ENCODE peak calls at places on chromosomes 13 and 19, in five cellular contexts. Q is spleen, Y is Peyer's patch, M is mesendoderm, D is adrenal gland. X is an unnamed sample. For H3K27me3, the result is how much of the 10 kb centered on the place peaks cover.

GRCh38 chr19:7533281-7533819 is 2.2 kb upstream of the PNPLA6 start:
- DNase-seq in Q (peak), Y (peak), M (peak), D (peak), X (no peak)

GRCh38 chr19:28242317-28242927 is 970.5 kb downstream of the UQCRFS1 start:
- DNase-seq in Q (no peak), Y (no peak), M (peak), D (peak), X (no peak)

GRCh38 chr13:110445722-110446569 is 115.6 kb downstream of the RAB20 start:
- DNase-seq in Q (peak), Y (no peak), M (no peak), D (no peak), X (no peak)

GRCh38 chr13:51912091-51912490 is 50.3 kb downstream of the CCDC70 start:
- DNase-seq in Q (no peak), Y (no peak), M (no peak), D (no peak), X (no peak)

GRCh38 chr13:31824705-31825512 is 85.6 kb downstream of the RXFP2 start:
- DNase-seq in Q (no peak), Y (no peak), M (peak), D (no peak), X (no peak)

GRCh38 chr19:35742121-35742724 is at the start of gene IGFLR1:
- DNase-seq in Q (peak), Y (no peak), M (no peak), D (no peak), X (peak)

GRCh38 chr13:103004790-103005307 is 61.4 kb downstream of the SLC10A2 start:
- DNase-seq in Q (no peak), Y (peak), M (no peak), D (no peak), X (no peak)

GRCh38 chr13:94079876-94080275 is 399.6 kb downstream of the DCT start:
- DNase-seq in Q (no peak), Y (no peak), M (no peak), D (no peak), X (no peak)

GRCh38 chr13:39306639-39307589 is 268.7 kb downstream of the NHLRC3 start:
- DNase-seq in Q (no peak), Y (no peak), M (no peak), D (no peak), X (no peak)

GRCh38 chr13:71590654-71591148 is 276.3 kb downstream of the DACH1 start:
- DNase-seq in Q (no peak), Y (no peak), M (peak), D (no peak), X (no peak)

GRCh38 chr19:15123900-15124299 is 16.7 kb downstream of the SYDE1 start:
- DNase-seq in Q (no peak), Y (peak), M (no peak), D (peak), X (no peak)

GRCh38 chr13:83666126-83666525 is 216.1 kb downstream of the SLITRK1 start:
- DNase-seq in Q (no peak), Y (no peak), M (no peak), D (no peak), X (no peak)

GRCh38 chr13:75445717-75446529 is 36.0 kb downstream of the TBC1D4 start:
- DNase-seq in Q (no peak), Y (no peak), M (no peak), D (no peak), X (no peak)

GRCh38 chr13:91719033-91719432 is 320.6 kb downstream of the GPC5 start:
- DNase-seq in Q (no peak), Y (no peak), M (peak), D (peak), X (no peak)

GRCh38 chr19:15551183-15552004 is 43.1 kb downstream of the CYP4F22 start:
- DNase-seq in Q (peak), Y (peak), M (peak), D (peak), X (peak)

GRCh38 chr13:80262051-80262695 is 78.8 kb downstream of the SPRY2 start:
- DNase-seq in Q (no peak), Y (no peak), M (peak), D (no peak), X (no peak)

GRCh38 chr19:30664358-30665058 is 292.3 kb downstream of the ZNF536 start:
- DNase-seq in Q (peak), Y (peak), M (peak), D (peak), X (no peak)

GRCh38 chr19:40609561-40610395 is 8.6 kb downstream of the LTBP4 start:
- DNase-seq in Q (peak), Y (peak), M (peak), D (peak), X (peak)

GRCh38 chr13:31675521-31675953 is 63.8 kb upstream of the RXFP2 start:
- DNase-seq in Q (no peak), Y (no peak), M (no peak), D (no peak), X (no peak)

GRCh38 chr13:91185294-91185863 is 162.1 kb upstream of the MIR17HG start:
- DNase-seq in Q (no peak), Y (no peak), M (peak), D (no peak), X (no peak)

GRCh38 chr19:36417752-36418286 is 625 bp downstream of the ZFP82 start:
- DNase-seq in Q (peak), Y (no peak), M (peak), D (no peak), X (no peak)

GRCh38 chr19:35942235-35942634 is 6.1 kb downstream of the LRFN3 start:
- DNase-seq in Q (no peak), Y (no peak), M (no peak), D (no peak), X (no peak)

GRCh38 chr19:5002143-5002542 is 33.2 kb downstream of the KDM4B start:
- DNase-seq in Q (no peak), Y (no peak), M (no peak), D (peak), X (no peak)

GRCh38 chr19:6219147-6219525 is 60.6 kb downstream of the MLLT1 start:
- DNase-seq in Q (no peak), Y (no peak), M (no peak), D (no peak), X (no peak)

GRCh38 chr13:88051746-88052482 is 380.7 kb downstream of the SLITRK5 start:
- DNase-seq in Q (peak), Y (peak), M (no peak), D (no peak), X (no peak)

GRCh38 chr13:113115363-113116205 is 7.0 kb upstream of the F10 start:
- DNase-seq in Q (peak), Y (no peak), M (no peak), D (no peak), X (no peak)

DNA sequence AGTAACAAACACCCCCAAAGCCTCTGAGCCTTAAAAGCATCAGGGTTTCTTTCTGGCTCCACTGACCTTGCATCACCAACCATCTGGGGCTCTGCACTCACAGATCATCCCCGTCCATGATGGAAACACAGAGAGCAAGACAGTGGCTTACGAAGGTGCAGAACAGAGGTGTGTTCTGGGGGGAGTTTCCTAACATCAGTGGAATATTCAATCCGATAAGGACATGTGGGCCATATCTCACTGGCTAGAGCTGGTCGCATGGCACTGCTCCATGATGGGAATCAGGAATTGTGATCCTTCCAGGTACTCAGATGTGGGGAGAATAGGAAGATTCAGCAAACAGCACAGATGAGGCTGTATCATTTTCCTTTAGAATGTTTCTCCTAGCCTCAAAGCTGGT is 457.2 kb downstream of the IRS2 start:
- DNase-seq in Q (no peak), Y (no peak), M (no peak), D (no peak), X (no peak)
- H3K27me3 ChIP-seq in Q (under half), Y (under half), M (under half), D (under half), X (under half)

GRCh38 chr19:12834976-12835757 is 788 bp upstream of the RTBDN start:
- DNase-seq in Q (no peak), Y (no peak), M (peak), D (peak), X (peak)
- H3K27me3 ChIP-seq in Q (half or more), Y (half or more), M (under half), D (half or more), X (half or more)

DNA sequence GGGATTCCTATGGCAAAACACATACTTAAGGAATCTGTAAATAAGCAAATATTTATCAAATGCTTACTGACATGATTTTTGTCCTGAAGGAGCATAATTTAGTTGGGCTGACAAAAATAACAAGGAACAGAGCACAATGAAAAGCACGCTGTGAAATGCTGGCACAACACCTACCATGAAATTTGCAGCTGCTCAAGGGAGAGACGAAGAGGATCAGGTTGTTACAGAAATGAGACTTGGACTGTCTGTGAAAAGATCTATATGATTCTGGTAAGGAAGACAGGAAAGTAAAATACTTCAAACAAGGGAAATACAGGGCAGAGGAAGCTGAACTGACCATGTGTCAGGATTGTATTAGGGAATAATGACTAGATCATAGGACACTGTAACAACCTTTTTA is 1556.2 kb downstream of the EFNB2 start:
- DNase-seq in Q (no peak), Y (no peak), M (no peak), D (no peak), X (no peak)
- H3K27me3 ChIP-seq in Q (under half), Y (under half), M (under half), D (under half), X (under half)

GRCh38 chr13:49633687-49634086 is 5.4 kb downstream of the ARL11 start:
- DNase-seq in Q (no peak), Y (no peak), M (no peak), D (no peak), X (no peak)
- H3K27me3 ChIP-seq in Q (under half), Y (under half), M (under half), D (under half), X (under half)